ENCODE peak calls at places on chromosomes 13 and 19, in seven cellular contexts. One of them, this sample, is unnamed. For H3K36me3, the result is how much of the 10 kb centered on the place peaks cover.

GRCh38 chr19:33740811-33741396 is 55.8 kb upstream of the KCTD15 start:
- DNase-seq in breast epithelium: no peak
- DNase-seq in kidney: no peak
- DNase-seq in bronchial epithelial cell: peak
- DNase-seq in cardiac muscle cell: peak
- DNase-seq in Caco-2: peak
- DNase-seq in mesendoderm: peak
- DNase-seq in this sample: peak

GRCh38 chr19:489418-490196 is 6.7 kb upstream of the MADCAM1 start:
- DNase-seq in breast epithelium: no peak
- DNase-seq in kidney: no peak
- DNase-seq in bronchial epithelial cell: no peak
- DNase-seq in cardiac muscle cell: peak
- DNase-seq in Caco-2: peak
- DNase-seq in mesendoderm: peak
- DNase-seq in this sample: peak

GRCh38 chr13:85284349-85284748 is 514.9 kb downstream of the SLITRK6 start:
- DNase-seq in breast epithelium: no peak
- DNase-seq in kidney: no peak
- DNase-seq in bronchial epithelial cell: no peak
- DNase-seq in cardiac muscle cell: no peak
- DNase-seq in Caco-2: no peak
- DNase-seq in mesendoderm: no peak
- DNase-seq in this sample: no peak

GRCh38 chr19:7977021-7977722 is 28.3 kb downstream of the ELAVL1 start:
- DNase-seq in breast epithelium: no peak
- DNase-seq in kidney: peak
- DNase-seq in bronchial epithelial cell: no peak
- DNase-seq in cardiac muscle cell: no peak
- DNase-seq in Caco-2: no peak
- DNase-seq in mesendoderm: no peak
- DNase-seq in this sample: no peak

GRCh38 chr13:31749929-31750328 is 10.6 kb downstream of the RXFP2 start:
- DNase-seq in breast epithelium: no peak
- DNase-seq in kidney: no peak
- DNase-seq in bronchial epithelial cell: peak
- DNase-seq in cardiac muscle cell: no peak
- DNase-seq in Caco-2: no peak
- DNase-seq in mesendoderm: no peak
- DNase-seq in this sample: no peak

GRCh38 chr13:42101821-42102580 is 53.6 kb downstream of the DGKH start:
- DNase-seq in breast epithelium: no peak
- DNase-seq in kidney: no peak
- DNase-seq in bronchial epithelial cell: no peak
- DNase-seq in cardiac muscle cell: no peak
- DNase-seq in Caco-2: no peak
- DNase-seq in mesendoderm: no peak
- DNase-seq in this sample: no peak

GRCh38 chr13:49669735-49670309 is 21.5 kb downstream of the EBPL start:
- DNase-seq in breast epithelium: peak
- DNase-seq in kidney: no peak
- DNase-seq in bronchial epithelial cell: peak
- DNase-seq in cardiac muscle cell: peak
- DNase-seq in Caco-2: peak
- DNase-seq in mesendoderm: peak
- DNase-seq in this sample: peak

GRCh38 chr13:102793583-102794355 is 5.0 kb downstream of the POGLUT2 start:
- DNase-seq in breast epithelium: no peak
- DNase-seq in kidney: no peak
- DNase-seq in bronchial epithelial cell: no peak
- DNase-seq in cardiac muscle cell: no peak
- DNase-seq in Caco-2: no peak
- DNase-seq in mesendoderm: no peak
- DNase-seq in this sample: peak

GRCh38 chr13:113977976-113978375 is 4.1 kb upstream of the C13orf46 start:
- DNase-seq in breast epithelium: no peak
- DNase-seq in kidney: peak
- DNase-seq in bronchial epithelial cell: no peak
- DNase-seq in cardiac muscle cell: no peak
- DNase-seq in Caco-2: no peak
- DNase-seq in mesendoderm: no peak
- DNase-seq in this sample: no peak

GRCh38 chr13:88424463-88424862 is 753.3 kb downstream of the SLITRK5 start:
- DNase-seq in breast epithelium: no peak
- DNase-seq in kidney: no peak
- DNase-seq in bronchial epithelial cell: no peak
- DNase-seq in cardiac muscle cell: no peak
- DNase-seq in Caco-2: no peak
- DNase-seq in mesendoderm: no peak
- DNase-seq in this sample: no peak

GRCh38 chr19:30520735-30521479 is 148.7 kb downstream of the ZNF536 start:
- DNase-seq in breast epithelium: no peak
- DNase-seq in kidney: no peak
- DNase-seq in bronchial epithelial cell: no peak
- DNase-seq in cardiac muscle cell: no peak
- DNase-seq in Caco-2: no peak
- DNase-seq in mesendoderm: no peak
- DNase-seq in this sample: no peak

GRCh38 chr19:38728752-38729541 is 15.3 kb downstream of the CAPN12 start:
- DNase-seq in breast epithelium: peak
- DNase-seq in kidney: peak
- DNase-seq in bronchial epithelial cell: no peak
- DNase-seq in cardiac muscle cell: no peak
- DNase-seq in Caco-2: no peak
- DNase-seq in mesendoderm: no peak
- DNase-seq in this sample: no peak

GRCh38 chr19:8423821-8424223 is 10.7 kb downstream of the MARCHF2 start:
- DNase-seq in breast epithelium: peak
- DNase-seq in kidney: peak
- DNase-seq in bronchial epithelial cell: peak
- DNase-seq in cardiac muscle cell: no peak
- DNase-seq in Caco-2: peak
- DNase-seq in mesendoderm: peak
- DNase-seq in this sample: peak

GRCh38 chr13:97067342-97067895 is 73.1 kb upstream of the OXGR1 start:
- DNase-seq in breast epithelium: no peak
- DNase-seq in kidney: no peak
- DNase-seq in bronchial epithelial cell: no peak
- DNase-seq in cardiac muscle cell: no peak
- DNase-seq in Caco-2: no peak
- DNase-seq in mesendoderm: no peak
- DNase-seq in this sample: no peak

GRCh38 chr13:106383791-106384190 is 151.7 kb downstream of the EFNB2 start:
- DNase-seq in breast epithelium: no peak
- DNase-seq in kidney: no peak
- DNase-seq in bronchial epithelial cell: no peak
- DNase-seq in cardiac muscle cell: no peak
- DNase-seq in Caco-2: no peak
- DNase-seq in mesendoderm: no peak
- DNase-seq in this sample: no peak

GRCh38 chr19:27676334-27676733 is 1536.6 kb downstream of the UQCRFS1 start:
- DNase-seq in breast epithelium: no peak
- DNase-seq in kidney: no peak
- DNase-seq in bronchial epithelial cell: no peak
- DNase-seq in cardiac muscle cell: no peak
- DNase-seq in Caco-2: no peak
- DNase-seq in mesendoderm: no peak
- DNase-seq in this sample: no peak

GRCh38 chr19:19402656-19403372 is 2.7 kb upstream of the GATAD2A start:
- DNase-seq in breast epithelium: no peak
- DNase-seq in kidney: peak
- DNase-seq in bronchial epithelial cell: peak
- DNase-seq in cardiac muscle cell: no peak
- DNase-seq in Caco-2: no peak
- DNase-seq in mesendoderm: no peak
- DNase-seq in this sample: no peak

GRCh38 chr19:45464274-45464673 is 3.5 kb upstream of the FOSB start:
- DNase-seq in breast epithelium: no peak
- DNase-seq in kidney: no peak
- DNase-seq in bronchial epithelial cell: no peak
- DNase-seq in cardiac muscle cell: no peak
- DNase-seq in Caco-2: no peak
- DNase-seq in mesendoderm: no peak
- DNase-seq in this sample: no peak

GRCh38 chr19:47613165-47614146 is 4.5 kb downstream of the BICRA start:
- DNase-seq in breast epithelium: peak
- DNase-seq in kidney: no peak
- DNase-seq in bronchial epithelial cell: no peak
- DNase-seq in cardiac muscle cell: peak
- DNase-seq in Caco-2: peak
- DNase-seq in mesendoderm: peak
- DNase-seq in this sample: peak

GRCh38 chr19:31515931-31516330 is 166.7 kb upstream of the TSHZ3 start:
- DNase-seq in breast epithelium: no peak
- DNase-seq in kidney: no peak
- DNase-seq in bronchial epithelial cell: no peak
- DNase-seq in cardiac muscle cell: no peak
- DNase-seq in Caco-2: no peak
- DNase-seq in mesendoderm: no peak
- DNase-seq in this sample: no peak

GRCh38 chr13:47413112-47413511 is 516.3 kb upstream of the HTR2A start:
- DNase-seq in breast epithelium: no peak
- DNase-seq in kidney: no peak
- DNase-seq in bronchial epithelial cell: no peak
- DNase-seq in cardiac muscle cell: no peak
- DNase-seq in Caco-2: no peak
- DNase-seq in mesendoderm: no peak
- DNase-seq in this sample: no peak

GRCh38 chr13:29993716-29994488 is 143.5 kb upstream of the UBL3 start:
- DNase-seq in breast epithelium: no peak
- DNase-seq in kidney: no peak
- DNase-seq in bronchial epithelial cell: peak
- DNase-seq in cardiac muscle cell: peak
- DNase-seq in Caco-2: no peak
- DNase-seq in mesendoderm: no peak
- DNase-seq in this sample: no peak

GRCh38 chr19:35013047-35013819 is 13.1 kb downstream of the GRAMD1A start:
- DNase-seq in breast epithelium: peak
- DNase-seq in kidney: peak
- DNase-seq in bronchial epithelial cell: peak
- DNase-seq in cardiac muscle cell: peak
- DNase-seq in Caco-2: peak
- DNase-seq in mesendoderm: peak
- DNase-seq in this sample: peak

GRCh38 chr19:1168877-1169791 is 4.9 kb downstream of the SBNO2 start:
- DNase-seq in breast epithelium: no peak
- DNase-seq in kidney: peak
- DNase-seq in bronchial epithelial cell: peak
- DNase-seq in cardiac muscle cell: no peak
- DNase-seq in Caco-2: no peak
- DNase-seq in mesendoderm: peak
- DNase-seq in this sample: peak

GRCh38 chr19:54464624-54465266 is 1.2 kb upstream of the LENG9 start:
- DNase-seq in breast epithelium: peak
- DNase-seq in kidney: peak
- DNase-seq in bronchial epithelial cell: peak
- DNase-seq in cardiac muscle cell: peak
- DNase-seq in Caco-2: peak
- DNase-seq in mesendoderm: peak
- DNase-seq in this sample: peak

GRCh38 chr13:89737051-89737450 is 1610.4 kb upstream of the MIR17HG start:
- DNase-seq in breast epithelium: no peak
- DNase-seq in kidney: no peak
- DNase-seq in bronchial epithelial cell: no peak
- DNase-seq in cardiac muscle cell: no peak
- DNase-seq in Caco-2: no peak
- DNase-seq in mesendoderm: no peak
- DNase-seq in this sample: no peak

GRCh38 chr19:4575267-4575793 is 15.8 kb upstream of the SEMA6B start:
- DNase-seq in breast epithelium: peak
- DNase-seq in kidney: peak
- DNase-seq in bronchial epithelial cell: peak
- DNase-seq in cardiac muscle cell: peak
- DNase-seq in Caco-2: no peak
- DNase-seq in mesendoderm: peak
- DNase-seq in this sample: peak

GRCh38 chr13:110262944-110263343 is 44.0 kb downstream of the COL4A1 start:
- DNase-seq in breast epithelium: peak
- DNase-seq in kidney: no peak
- DNase-seq in bronchial epithelial cell: no peak
- DNase-seq in cardiac muscle cell: no peak
- DNase-seq in Caco-2: no peak
- DNase-seq in mesendoderm: no peak
- DNase-seq in this sample: no peak

GRCh38 chr13:85896516-85897450 is 97.6 kb upstream of the SLITRK6 start:
- DNase-seq in breast epithelium: no peak
- DNase-seq in kidney: no peak
- DNase-seq in bronchial epithelial cell: peak
- DNase-seq in cardiac muscle cell: no peak
- DNase-seq in Caco-2: peak
- DNase-seq in mesendoderm: peak
- DNase-seq in this sample: peak

DNA sequence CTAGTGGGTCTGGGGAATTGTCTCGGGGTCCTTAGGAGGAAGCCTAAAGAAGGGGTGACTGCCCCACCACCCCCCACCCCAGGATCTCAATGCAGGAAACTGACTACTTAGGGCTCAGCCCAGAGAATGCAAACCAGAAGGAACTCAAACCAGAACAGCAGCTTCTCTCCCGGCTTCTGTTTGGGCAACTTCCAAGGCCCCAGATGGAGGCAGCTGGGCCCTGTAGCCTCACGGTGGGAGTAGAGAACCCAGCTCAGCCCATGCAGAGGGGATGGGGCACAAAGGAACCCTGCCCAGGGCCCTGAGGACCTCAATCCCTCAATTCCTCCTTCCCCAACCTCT is 2.3 kb downstream of the ADGRE5 start:
- DNase-seq in breast epithelium: no peak
- DNase-seq in kidney: no peak
- DNase-seq in bronchial epithelial cell: no peak
- DNase-seq in cardiac muscle cell: no peak
- DNase-seq in Caco-2: no peak
- DNase-seq in mesendoderm: no peak
- DNase-seq in this sample: peak
- H3K4me3 ChIP-seq in breast epithelium: peak
- H3K4me3 ChIP-seq in kidney: peak
- H3K4me3 ChIP-seq in bronchial epithelial cell: no peak
- H3K4me3 ChIP-seq in cardiac muscle cell: no peak
- H3K4me3 ChIP-seq in Caco-2: no peak
- H3K4me3 ChIP-seq in mesendoderm: no peak
- H3K4me3 ChIP-seq in this sample: no peak

GRCh38 chr19:3546119-3546518 is 7.1 kb downstream of the TEKTIP1 start:
- DNase-seq in breast epithelium: no peak
- DNase-seq in kidney: peak
- DNase-seq in bronchial epithelial cell: no peak
- DNase-seq in cardiac muscle cell: no peak
- DNase-seq in Caco-2: no peak
- DNase-seq in mesendoderm: no peak
- DNase-seq in this sample: no peak
- H3K36me3 ChIP-seq in breast epithelium: under half
- H3K36me3 ChIP-seq in kidney: under half
- H3K36me3 ChIP-seq in bronchial epithelial cell: under half
- H3K36me3 ChIP-seq in cardiac muscle cell: under half
- H3K36me3 ChIP-seq in Caco-2: under half
- H3K36me3 ChIP-seq in mesendoderm: under half
- H3K36me3 ChIP-seq in this sample: under half

GRCh38 chr13:25217023-25217909 is 45.2 kb upstream of the AMER2 start:
- DNase-seq in breast epithelium: no peak
- DNase-seq in kidney: no peak
- DNase-seq in bronchial epithelial cell: peak
- DNase-seq in cardiac muscle cell: no peak
- DNase-seq in Caco-2: no peak
- DNase-seq in mesendoderm: peak
- DNase-seq in this sample: no peak
- H3K4me3 ChIP-seq in breast epithelium: no peak
- H3K4me3 ChIP-seq in kidney: no peak
- H3K4me3 ChIP-seq in bronchial epithelial cell: no peak
- H3K4me3 ChIP-seq in cardiac muscle cell: no peak
- H3K4me3 ChIP-seq in Caco-2: no peak
- H3K4me3 ChIP-seq in mesendoderm: no peak
- H3K4me3 ChIP-seq in this sample: no peak

GRCh38 chr13:112835344-112835743 is 133.7 kb upstream of the MCF2L start:
- DNase-seq in breast epithelium: no peak
- DNase-seq in kidney: no peak
- DNase-seq in bronchial epithelial cell: no peak
- DNase-seq in cardiac muscle cell: no peak
- DNase-seq in Caco-2: no peak
- DNase-seq in mesendoderm: no peak
- DNase-seq in this sample: no peak
- H3K36me3 ChIP-seq in breast epithelium: under half
- H3K36me3 ChIP-seq in kidney: under half
- H3K36me3 ChIP-seq in bronchial epithelial cell: under half
- H3K36me3 ChIP-seq in cardiac muscle cell: half or more
- H3K36me3 ChIP-seq in Caco-2: under half
- H3K36me3 ChIP-seq in mesendoderm: under half
- H3K36me3 ChIP-seq in this sample: under half